ENCODE peak calls at places on chromosome 4, in eight cellular contexts. One of them, this sample, is unnamed.
A peak's percentile ranks its signal among the peaks of the same experiment; 100 is the strongest.

GRCh38 chr4:189823611-189824010 is 117.1 kb upstream of the FRG1 start:
- DNase-seq in GM10248: no peak
- DNase-seq in brain microvascular endothelial cell: no peak
- DNase-seq in testis: no peak
- DNase-seq in GM23338: no peak
- DNase-seq in astrocyte of the spinal cord: no peak
- DNase-seq in heart left ventricle: no peak
- DNase-seq in glutamatergic neuron: no peak
- DNase-seq in this sample: no peak

GRCh38 chr4:73815145-73815544 is 21.3 kb upstream of the CXCL6 start:
- DNase-seq in GM23338: no peak
- DNase-seq in brain microvascular endothelial cell: no peak
- DNase-seq in testis: no peak
- DNase-seq in heart left ventricle: no peak
- DNase-seq in astrocyte of the spinal cord: peak; percentile 48
- DNase-seq in glutamatergic neuron: no peak
- DNase-seq in GM10248: no peak
- DNase-seq in this sample: no peak

GRCh38 chr4:175720722-175721121 is 91.3 kb downstream of the GPM6A start:
- DNase-seq in testis: no peak
- DNase-seq in astrocyte of the spinal cord: no peak
- DNase-seq in GM23338: no peak
- DNase-seq in heart left ventricle: no peak
- DNase-seq in glutamatergic neuron: no peak
- DNase-seq in brain microvascular endothelial cell: no peak
- DNase-seq in GM10248: no peak
- DNase-seq in this sample: peak; percentile 12

GRCh38 chr4:125649452-125649851 is 334.7 kb downstream of the FAT4 start:
- DNase-seq in testis: no peak
- DNase-seq in heart left ventricle: no peak
- DNase-seq in brain microvascular endothelial cell: no peak
- DNase-seq in GM23338: no peak
- DNase-seq in astrocyte of the spinal cord: no peak
- DNase-seq in glutamatergic neuron: no peak
- DNase-seq in GM10248: no peak
- DNase-seq in this sample: no peak

GRCh38 chr4:153787156-153787555 is 1.7 kb downstream of the SFRP2 start:
- DNase-seq in GM23338: no peak
- DNase-seq in testis: no peak
- DNase-seq in astrocyte of the spinal cord: no peak
- DNase-seq in glutamatergic neuron: no peak
- DNase-seq in brain microvascular endothelial cell: no peak
- DNase-seq in heart left ventricle: no peak
- DNase-seq in GM10248: no peak
- DNase-seq in this sample: no peak

GRCh38 chr4:112145820-112146813 is 863 bp downstream of the FAM241A start:
- DNase-seq in glutamatergic neuron: peak; percentile 73
- DNase-seq in brain microvascular endothelial cell: peak; percentile 28
- DNase-seq in GM10248: peak; percentile 76
- DNase-seq in astrocyte of the spinal cord: peak; percentile 39
- DNase-seq in GM23338: peak; percentile 65
- DNase-seq in testis: peak; percentile 70
- DNase-seq in heart left ventricle: peak; percentile 71
- DNase-seq in this sample: peak; percentile 83

GRCh38 chr4:7393491-7394183 is 41.1 kb downstream of the PSAPL1 start:
- DNase-seq in testis: no peak
- DNase-seq in brain microvascular endothelial cell: no peak
- DNase-seq in heart left ventricle: peak; percentile 31
- DNase-seq in glutamatergic neuron: no peak
- DNase-seq in GM10248: no peak
- DNase-seq in astrocyte of the spinal cord: no peak
- DNase-seq in GM23338: no peak
- DNase-seq in this sample: no peak

GRCh38 chr4:102713096-102713495 is 47.7 kb downstream of the MANBA start:
- DNase-seq in GM10248: no peak
- DNase-seq in GM23338: peak; percentile 28
- DNase-seq in glutamatergic neuron: no peak
- DNase-seq in testis: no peak
- DNase-seq in astrocyte of the spinal cord: no peak
- DNase-seq in brain microvascular endothelial cell: peak; percentile 66
- DNase-seq in heart left ventricle: no peak
- DNase-seq in this sample: no peak

GRCh38 chr4:100462206-100462605 is 55.6 kb downstream of the EMCN start:
- DNase-seq in heart left ventricle: no peak
- DNase-seq in GM10248: no peak
- DNase-seq in GM23338: no peak
- DNase-seq in glutamatergic neuron: no peak
- DNase-seq in testis: no peak
- DNase-seq in astrocyte of the spinal cord: peak; percentile 63
- DNase-seq in brain microvascular endothelial cell: no peak
- DNase-seq in this sample: no peak

GRCh38 chr4:53592128-53592527 is 842 bp upstream of the LNX1 start:
- DNase-seq in GM23338: peak; percentile 48
- DNase-seq in testis: no peak
- DNase-seq in GM10248: no peak
- DNase-seq in glutamatergic neuron: no peak
- DNase-seq in brain microvascular endothelial cell: no peak
- DNase-seq in astrocyte of the spinal cord: no peak
- DNase-seq in heart left ventricle: no peak
- DNase-seq in this sample: no peak

GRCh38 chr4:52840531-52841350 is 21.4 kb upstream of the RASL11B start:
- DNase-seq in GM23338: peak; percentile 24
- DNase-seq in glutamatergic neuron: no peak
- DNase-seq in brain microvascular endothelial cell: no peak
- DNase-seq in testis: no peak
- DNase-seq in heart left ventricle: no peak
- DNase-seq in GM10248: no peak
- DNase-seq in astrocyte of the spinal cord: no peak
- DNase-seq in this sample: no peak

GRCh38 chr4:62881901-62882300 is 1527.3 kb downstream of the TECRL start:
- DNase-seq in GM23338: no peak
- DNase-seq in testis: no peak
- DNase-seq in brain microvascular endothelial cell: no peak
- DNase-seq in glutamatergic neuron: no peak
- DNase-seq in GM10248: no peak
- DNase-seq in astrocyte of the spinal cord: peak; percentile 8
- DNase-seq in heart left ventricle: no peak
- DNase-seq in this sample: no peak

GRCh38 chr4:384311-385010 is 46.8 kb downstream of the ZNF141 start:
- DNase-seq in testis: no peak
- DNase-seq in GM10248: no peak
- DNase-seq in GM23338: no peak
- DNase-seq in heart left ventricle: no peak
- DNase-seq in astrocyte of the spinal cord: no peak
- DNase-seq in brain microvascular endothelial cell: no peak
- DNase-seq in glutamatergic neuron: no peak
- DNase-seq in this sample: no peak

DNA sequence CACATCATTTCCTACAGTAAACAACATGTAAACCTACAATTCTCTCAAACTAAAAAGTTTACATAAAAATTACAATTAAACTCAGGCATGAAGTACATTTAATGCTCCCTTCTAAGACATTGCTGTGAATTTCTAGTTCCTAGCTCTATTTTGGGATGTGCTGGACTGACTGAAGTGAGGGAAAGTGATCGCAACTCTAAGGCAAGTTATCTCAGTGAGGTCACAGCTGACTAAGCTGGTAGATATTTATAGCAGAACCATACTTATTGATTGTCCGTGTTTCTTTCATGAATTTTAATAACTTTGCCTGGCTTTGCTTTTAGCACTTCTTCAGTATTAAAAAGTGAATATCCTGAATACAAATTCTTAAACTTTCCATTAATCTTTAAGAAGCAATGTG is 570.4 kb upstream of the GALNTL6 start:
- DNase-seq in GM23338: no peak
- DNase-seq in testis: no peak
- DNase-seq in brain microvascular endothelial cell: peak; percentile 5
- DNase-seq in heart left ventricle: no peak
- DNase-seq in astrocyte of the spinal cord: no peak
- DNase-seq in glutamatergic neuron: no peak
- DNase-seq in GM10248: no peak
- DNase-seq in this sample: no peak
- TF ChIP-seq CTCF in GM23338: no peak
- TF ChIP-seq CTCF in testis: no peak
- TF ChIP-seq CTCF in brain microvascular endothelial cell: no peak
- TF ChIP-seq CTCF in heart left ventricle: no peak
- TF ChIP-seq CTCF in astrocyte of the spinal cord: no peak
- TF ChIP-seq CTCF in glutamatergic neuron: no peak
- TF ChIP-seq CTCF in GM10248: no peak
- TF ChIP-seq CTCF in this sample: no peak

GRCh38 chr4:55445921-55446577 is 50.3 kb downstream of the TMEM165 start:
- DNase-seq in testis: no peak
- DNase-seq in GM10248: no peak
- DNase-seq in glutamatergic neuron: no peak
- DNase-seq in GM23338: no peak
- DNase-seq in brain microvascular endothelial cell: peak; percentile 20
- DNase-seq in astrocyte of the spinal cord: peak; percentile 79
- DNase-seq in heart left ventricle: no peak
- DNase-seq in this sample: no peak
- TF ChIP-seq CTCF in testis: no peak
- TF ChIP-seq CTCF in GM10248: no peak
- TF ChIP-seq CTCF in glutamatergic neuron: no peak
- TF ChIP-seq CTCF in GM23338: no peak
- TF ChIP-seq CTCF in brain microvascular endothelial cell: no peak
- TF ChIP-seq CTCF in astrocyte of the spinal cord: no peak
- TF ChIP-seq CTCF in heart left ventricle: no peak
- TF ChIP-seq CTCF in this sample: no peak

DNA sequence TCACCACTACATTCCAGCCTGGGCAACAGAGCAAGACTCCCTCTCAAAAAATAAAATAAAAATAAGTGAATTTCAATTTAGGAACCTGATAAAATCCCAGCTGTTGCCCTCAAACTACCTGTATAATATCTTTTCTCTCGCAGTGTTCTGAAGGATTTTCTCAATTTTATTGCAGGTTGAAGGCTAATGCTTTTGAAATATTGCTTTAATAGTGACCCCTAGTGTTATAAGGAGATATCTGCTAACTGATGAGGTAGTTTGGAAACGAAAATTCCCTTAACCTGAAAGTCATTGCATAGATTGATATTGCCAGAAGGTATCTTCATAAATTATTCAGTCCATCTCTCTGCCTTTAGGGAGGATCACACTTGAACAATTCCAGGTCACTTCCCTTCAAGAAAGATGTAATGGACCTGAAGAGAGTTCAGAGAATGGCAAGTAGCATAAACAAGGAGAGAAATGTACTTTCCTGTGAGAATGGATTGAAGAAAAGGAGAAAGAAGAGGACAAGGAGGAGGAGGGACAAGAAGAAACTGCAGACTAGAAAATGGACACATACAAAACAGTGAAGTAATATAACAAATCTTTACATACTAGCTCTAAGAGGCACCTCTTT is 44.1 kb downstream of the TIGD4 start:
- DNase-seq in GM23338: peak; percentile 63
- DNase-seq in GM10248: peak; percentile 53
- DNase-seq in astrocyte of the spinal cord: peak; percentile 45
- DNase-seq in heart left ventricle: no peak
- DNase-seq in testis: no peak
- DNase-seq in brain microvascular endothelial cell: no peak
- DNase-seq in glutamatergic neuron: no peak
- DNase-seq in this sample: peak; percentile 48
- TF ChIP-seq CTCF in GM23338: peak; percentile 60
- TF ChIP-seq CTCF in GM10248: peak; percentile 47
- TF ChIP-seq CTCF in astrocyte of the spinal cord: peak; percentile 53
- TF ChIP-seq CTCF in heart left ventricle: peak; percentile 69
- TF ChIP-seq CTCF in testis: peak; percentile 23
- TF ChIP-seq CTCF in brain microvascular endothelial cell: peak; percentile 35
- TF ChIP-seq CTCF in glutamatergic neuron: peak; percentile 50
- TF ChIP-seq CTCF in this sample: peak; percentile 67

DNA sequence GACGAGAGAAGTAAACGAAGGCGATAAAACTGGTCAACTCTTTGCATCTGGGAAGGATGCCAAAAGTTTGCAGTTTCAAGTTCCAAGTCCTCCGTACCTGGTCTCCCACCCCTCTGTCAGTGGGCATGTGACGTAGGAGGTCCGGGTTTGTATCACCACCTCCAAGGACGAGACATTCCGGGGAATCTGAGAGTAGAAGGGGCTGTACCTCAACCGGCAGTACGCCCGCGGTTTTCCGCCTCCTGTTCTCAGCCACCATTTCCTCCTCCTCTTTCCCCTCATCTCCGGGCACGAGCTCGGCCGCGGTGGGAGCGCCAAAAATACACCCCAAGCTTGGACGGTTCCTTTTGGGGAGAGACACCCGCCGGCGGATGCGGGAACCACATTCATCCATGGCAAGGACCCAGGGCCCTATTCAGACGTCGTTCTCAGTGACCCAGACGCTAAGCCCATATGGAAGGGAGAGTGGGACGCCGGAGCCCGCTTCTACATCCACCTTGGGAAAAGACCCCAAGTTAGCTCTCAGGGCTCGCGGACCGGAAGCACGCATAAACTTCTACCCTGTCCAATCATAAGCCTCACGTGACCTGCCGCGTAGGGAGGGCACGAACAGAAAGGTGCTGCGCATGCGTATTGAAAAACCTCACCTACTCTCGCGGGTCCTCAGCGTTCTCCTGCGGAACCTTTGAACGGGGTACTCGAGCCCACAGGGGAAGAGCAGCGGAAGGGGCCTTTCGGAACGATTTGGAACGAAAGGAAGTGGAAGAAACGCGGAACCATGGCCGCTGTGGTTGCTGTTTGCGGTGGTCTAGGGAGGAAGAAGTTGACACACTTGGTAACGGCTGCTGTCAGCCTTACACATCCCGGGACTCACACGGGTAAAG is at the start of the genes HELQ and MRPS18C:
- DNase-seq in brain microvascular endothelial cell: peak; percentile 98
- DNase-seq in GM10248: peak; percentile 95
- DNase-seq in heart left ventricle: peak; percentile 96
- DNase-seq in astrocyte of the spinal cord: peak; percentile 99
- DNase-seq in GM23338: peak; percentile 100
- DNase-seq in glutamatergic neuron: peak; percentile 91
- DNase-seq in testis: peak; percentile 98
- DNase-seq in this sample: peak; percentile 92
- TF ChIP-seq CTCF in brain microvascular endothelial cell: peak; percentile 45
- TF ChIP-seq CTCF in GM10248: no peak
- TF ChIP-seq CTCF in heart left ventricle: no peak
- TF ChIP-seq CTCF in astrocyte of the spinal cord: peak; percentile 28
- TF ChIP-seq CTCF in GM23338: peak; percentile 2
- TF ChIP-seq CTCF in glutamatergic neuron: no peak
- TF ChIP-seq CTCF in testis: peak; percentile 10
- TF ChIP-seq CTCF in this sample: peak; percentile 23

This sample was measured in GM13977.